ENCODE peak calls at places on chromosome 9, in seven cellular contexts. Q is uterus, G is NCI-H2081, H is GM04503, I is ELR, C is PC-3, Y is aorta. U is an unnamed sample.

GRCh38 chr9:37329576-37329975 is 92.9 kb upstream of the GRHPR start:
- DNase-seq in Q (no peak), G (peak), H (no peak), I (peak), C (peak), Y (no peak), U (peak)

GRCh38 chr9:91555132-91555531 is 131.5 kb upstream of the NFIL3 start:
- DNase-seq in Q (no peak), G (no peak), H (no peak), I (no peak), C (peak), Y (no peak), U (peak)

GRCh38 chr9:92719028-92719647 is 45.5 kb downstream of the BICD2 start:
- DNase-seq in Q (no peak), G (no peak), H (no peak), I (no peak), C (no peak), Y (no peak), U (no peak)

GRCh38 chr9:96858018-96858573 is 3.8 kb upstream of the ZNF782 start:
- DNase-seq in Q (no peak), G (no peak), H (no peak), I (peak), C (peak), Y (no peak), U (peak)

GRCh38 chr9:136994180-136994884 is 2.0 kb downstream of the CLIC3 start:
- DNase-seq in Q (no peak), G (no peak), H (no peak), I (no peak), C (no peak), Y (no peak), U (no peak)

GRCh38 chr9:73081979-73082657 is 69.5 kb upstream of the ANXA1 start:
- DNase-seq in Q (no peak), G (peak), H (peak), I (peak), C (peak), Y (no peak), U (peak)

GRCh38 chr9:121852646-121853616 is 201.5 kb downstream of the DAB2IP start:
- DNase-seq in Q (peak), G (no peak), H (no peak), I (no peak), C (no peak), Y (peak), U (no peak)

GRCh38 chr9:89005323-89005722 is 14.1 kb downstream of the S1PR3 start:
- DNase-seq in Q (no peak), G (no peak), H (no peak), I (no peak), C (no peak), Y (no peak), U (no peak)

GRCh38 chr9:99730063-99730462 is 91.6 kb upstream of the NR4A3 start:
- DNase-seq in Q (no peak), G (no peak), H (no peak), I (no peak), C (no peak), Y (no peak), U (no peak)

GRCh38 chr9:68750179-68750685 is 45.2 kb downstream of the PIP5K1B start:
- DNase-seq in Q (no peak), G (peak), H (no peak), I (no peak), C (no peak), Y (no peak), U (no peak)

GRCh38 chr9:23686896-23687295 is 139.1 kb downstream of the ELAVL2 start:
- DNase-seq in Q (no peak), G (no peak), H (no peak), I (no peak), C (peak), Y (no peak), U (no peak)

GRCh38 chr9:87685871-87686519 is 39.9 kb upstream of the CTSL start:
- DNase-seq in Q (no peak), G (no peak), H (no peak), I (no peak), C (no peak), Y (peak), U (no peak)

GRCh38 chr9:37936965-37937364 is 33.0 kb upstream of the SLC25A51 start:
- DNase-seq in Q (no peak), G (no peak), H (no peak), I (peak), C (no peak), Y (no peak), U (no peak)

GRCh38 chr9:88387035-88387732 is 1.1 kb upstream of the SPIN1 start:
- DNase-seq in Q (peak), G (peak), H (no peak), I (peak), C (peak), Y (no peak), U (no peak)

GRCh38 chr9:131839281-131840084 is 99.6 kb upstream of the RAPGEF1 start:
- DNase-seq in Q (no peak), G (no peak), H (peak), I (peak), C (peak), Y (no peak), U (peak)

GRCh38 chr9:35027361-35027760 is 37.8 kb downstream of the DNAJB5 start:
- DNase-seq in Q (no peak), G (no peak), H (no peak), I (no peak), C (no peak), Y (no peak), U (no peak)

GRCh38 chr9:92294297-92294676 is 790 bp upstream of the IARS1 start:
- DNase-seq in Q (no peak), G (no peak), H (no peak), I (peak), C (no peak), Y (no peak), U (no peak)

GRCh38 chr9:122463828-122464632 is 13.7 kb downstream of the OR1J1 start:
- DNase-seq in Q (no peak), G (peak), H (no peak), I (peak), C (peak), Y (no peak), U (peak)

GRCh38 chr9:100324594-100325200 is 28.0 kb downstream of the TEX10 start:
- DNase-seq in Q (no peak), G (no peak), H (no peak), I (peak), C (peak), Y (no peak), U (no peak)

GRCh38 chr9:133238851-133239532 is 29.9 kb upstream of the OBP2B start:
- DNase-seq in Q (peak), G (no peak), H (peak), I (peak), C (peak), Y (peak), U (peak)

GRCh38 chr9:122217640-122218039 is 11.1 kb downstream of the LHX6 start:
- DNase-seq in Q (no peak), G (no peak), H (no peak), I (no peak), C (peak), Y (no peak), U (no peak)

GRCh38 chr9:94869415-94869838 is 142.9 kb downstream of the AOPEP start:
- DNase-seq in Q (no peak), G (no peak), H (no peak), I (peak), C (peak), Y (no peak), U (peak)

GRCh38 chr9:94030318-94031179 is 53.7 kb upstream of the PTPDC1 start:
- DNase-seq in Q (peak), G (peak), H (peak), I (peak), C (peak), Y (peak), U (peak)

GRCh38 chr9:137709411-137710101 is 90.8 kb downstream of the EHMT1 start:
- DNase-seq in Q (no peak), G (no peak), H (no peak), I (no peak), C (no peak), Y (no peak), U (no peak)

GRCh38 chr9:97900738-97901565 is 21.3 kb downstream of the TRMO start:
- DNase-seq in Q (no peak), G (peak), H (no peak), I (peak), C (peak), Y (no peak), U (peak)

GRCh38 chr9:6703898-6704639 is 53.7 kb upstream of the KDM4C start:
- DNase-seq in Q (peak), G (peak), H (peak), I (peak), C (peak), Y (peak), U (no peak)

GRCh38 chr9:89425921-89426388 is 72.0 kb downstream of the SEMA4D start:
- DNase-seq in Q (no peak), G (no peak), H (no peak), I (no peak), C (no peak), Y (peak), U (no peak)

GRCh38 chr9:111099199-111100005 is 61.1 kb upstream of the LPAR1 start:
- DNase-seq in Q (no peak), G (no peak), H (no peak), I (peak), C (no peak), Y (no peak), U (no peak)

GRCh38 chr9:103397868-103398600 is 402.9 kb downstream of the CYLC2 start:
- DNase-seq in Q (no peak), G (peak), H (no peak), I (peak), C (peak), Y (no peak), U (peak)

GRCh38 chr9:88258012-88258411 is 119.7 kb upstream of the SPATA31C2 start:
- DNase-seq in Q (peak), G (no peak), H (peak), I (peak), C (peak), Y (peak), U (peak)

GRCh38 chr9:93218161-93218560 is 34.2 kb downstream of the WNK2 start:
- DNase-seq in Q (no peak), G (no peak), H (no peak), I (no peak), C (no peak), Y (no peak), U (no peak)

U was measured in HT1080.